ENCODE peak calls at places on chromosome 14, in nine cellular contexts. V is CD4-positive, alpha-beta T cell; W is CD8-positive, alpha-beta T cell; M is GM04504; R is non-pigmented ciliary epithelial cell; Y is LHCN-M2; X is keratinocyte; Q is NCI-H2081; P is RWPE1. O is an unnamed sample.

GRCh38 chr14:74956000-74956279 is 543 bp upstream of the PGF start:
- DNase-seq in V (no peak), W (no peak), M (no peak), R (no peak), Y (no peak), X (no peak), Q (no peak), P (no peak), O (no peak)

GRCh38 chr14:56666716-56667115 is 87.1 kb downstream of the TMEM260 start:
- DNase-seq in V (no peak), W (no peak), M (no peak), R (peak; percentile 61), Y (peak; percentile 53), X (peak; percentile 48), Q (no peak), P (peak; percentile 60), O (no peak)

GRCh38 chr14:23056257-23056955 is 914 bp downstream of the CDH24 start:
- DNase-seq in V (peak; percentile 57), W (peak; percentile 68), M (no peak), R (no peak), Y (peak; percentile 64), X (peak; percentile 58), Q (no peak), P (peak; percentile 83), O (peak; percentile 59)

GRCh38 chr14:96739511-96739910 is 57.7 kb upstream of the VRK1 start:
- DNase-seq in V (no peak), W (no peak), M (no peak), R (no peak), Y (no peak), X (no peak), Q (no peak), P (no peak), O (no peak)

GRCh38 chr14:73235531-73236155 is 1.7 kb upstream of the PAPLN start:
- DNase-seq in V (no peak), W (no peak), M (no peak), R (no peak), Y (no peak), X (no peak), Q (no peak), P (no peak), O (no peak)

GRCh38 chr14:34633697-34634096 is 3.7 kb upstream of the SNX6 start:
- DNase-seq in V (no peak), W (no peak), M (no peak), R (no peak), Y (no peak), X (no peak), Q (no peak), P (no peak), O (no peak)

GRCh38 chr14:56555921-56556570 is 23.6 kb upstream of the TMEM260 start:
- DNase-seq in V (no peak), W (no peak), M (no peak), R (peak; percentile 17), Y (peak; percentile 36), X (no peak), Q (peak; percentile 54), P (peak; percentile 52), O (no peak)

GRCh38 chr14:99840774-99841305 is 47.6 kb downstream of the EML1 start:
- DNase-seq in V (no peak), W (no peak), M (no peak), R (no peak), Y (no peak), X (no peak), Q (no peak), P (no peak), O (no peak)

GRCh38 chr14:45891417-45892080 is 638.5 kb upstream of the MIS18BP1 start:
- DNase-seq in V (no peak), W (no peak), M (no peak), R (no peak), Y (no peak), X (no peak), Q (peak; percentile 95), P (peak; percentile 1), O (no peak)

GRCh38 chr14:91284146-91284790 is 39.8 kb upstream of the GPR68 start:
- DNase-seq in V (no peak), W (no peak), M (peak; percentile 69), R (peak; percentile 45), Y (peak; percentile 64), X (no peak), Q (no peak), P (peak; percentile 75), O (no peak)

GRCh38 chr14:31206536-31207286 is 882 bp downstream of the HECTD1 start:
- DNase-seq in V (peak; percentile 17), W (peak; percentile 55), M (no peak), R (no peak), Y (no peak), X (no peak), Q (peak; percentile 35), P (peak; percentile 12), O (peak; percentile 33)

GRCh38 chr14:74326369-74327152 is 21.7 kb upstream of the VRTN start:
- DNase-seq in V (no peak), W (no peak), M (no peak), R (no peak), Y (no peak), X (no peak), Q (peak; percentile 28), P (no peak), O (no peak)

GRCh38 chr14:91245029-91245428 is 525 bp upstream of the GPR68 start:
- DNase-seq in V (peak; percentile 82), W (peak; percentile 60), M (no peak), R (no peak), Y (no peak), X (no peak), Q (no peak), P (no peak), O (peak; percentile 63)

GRCh38 chr14:80055912-80056801 is 155.1 kb downstream of the DIO2 start:
- DNase-seq in V (no peak), W (no peak), M (peak; percentile 37), R (no peak), Y (peak; percentile 43), X (no peak), Q (peak; percentile 42), P (peak; percentile 34), O (no peak)

GRCh38 chr14:57847096-57847495 is 18.8 kb downstream of the SLC35F4 start:
- DNase-seq in V (no peak), W (no peak), M (peak; percentile 52), R (no peak), Y (no peak), X (no peak), Q (no peak), P (no peak), O (no peak)

GRCh38 chr14:73758392-73759182 is 44.4 kb upstream of the PNMA1 start:
- DNase-seq in V (peak; percentile 69), W (peak; percentile 72), M (no peak), R (no peak), Y (peak; percentile 69), X (no peak), Q (peak; percentile 75), P (peak; percentile 84), O (peak; percentile 75)

GRCh38 chr14:75648066-75648838 is 12.4 kb downstream of the ERG28 start:
- DNase-seq in V (no peak), W (no peak), M (peak; percentile 65), R (peak; percentile 95), Y (peak; percentile 99), X (no peak), Q (peak; percentile 20), P (peak; percentile 80), O (no peak)

GRCh38 chr14:104723651-104724406 is at the start of gene ADSS1:
- DNase-seq in V (peak; percentile 44), W (peak; percentile 63), M (no peak), R (no peak), Y (peak; percentile 35), X (no peak), Q (no peak), P (peak; percentile 67), O (peak; percentile 71)

GRCh38 chr14:68241862-68242490 is 422.4 kb downstream of the RAD51B start:
- DNase-seq in V (no peak), W (no peak), M (no peak), R (no peak), Y (no peak), X (no peak), Q (no peak), P (no peak), O (no peak)

GRCh38 chr14:104390221-104390931 is 189.2 kb upstream of the C14orf180 start:
- DNase-seq in V (no peak), W (no peak), M (no peak), R (no peak), Y (no peak), X (no peak), Q (no peak), P (no peak), O (no peak)

GRCh38 chr14:81169711-81170103 is 51.1 kb downstream of the GTF2A1 start:
- DNase-seq in V (no peak), W (peak; percentile 15), M (no peak), R (no peak), Y (no peak), X (no peak), Q (peak; percentile 26), P (no peak), O (no peak)

GRCh38 chr14:87869619-87870583 is 123.1 kb downstream of the GALC start:
- DNase-seq in V (no peak), W (no peak), M (peak; percentile 64), R (peak; percentile 13), Y (no peak), X (peak; percentile 17), Q (no peak), P (peak; percentile 82), O (no peak)

GRCh38 chr14:79051009-79051710 is 881.0 kb downstream of the NRXN3 start:
- DNase-seq in V (no peak), W (no peak), M (no peak), R (no peak), Y (peak; percentile 6), X (no peak), Q (no peak), P (no peak), O (no peak)

GRCh38 chr14:24066490-24067132 is 4.8 kb upstream of the CPNE6 start:
- DNase-seq in V (no peak), W (no peak), M (no peak), R (no peak), Y (no peak), X (no peak), Q (no peak), P (no peak), O (no peak)

GRCh38 chr14:105026033-105026785 is 5.3 kb upstream of the CDCA4 start:
- DNase-seq in V (no peak), W (no peak), M (no peak), R (peak; percentile 82), Y (peak; percentile 70), X (no peak), Q (no peak), P (peak; percentile 71), O (peak; percentile 67)

GRCh38 chr14:22002860-22003284 is 329.3 kb upstream of the OR4E1 start:
- DNase-seq in V (peak; percentile 63), W (peak; percentile 70), M (no peak), R (no peak), Y (no peak), X (no peak), Q (no peak), P (no peak), O (peak; percentile 65)

GRCh38 chr14:39102265-39102968 is 618 bp downstream of the SEC23A start:
- DNase-seq in V (no peak), W (no peak), M (peak; percentile 23), R (no peak), Y (peak; percentile 44), X (no peak), Q (peak; percentile 7), P (peak; percentile 24), O (no peak)

GRCh38 chr14:63394856-63395255 is 76.1 kb upstream of the GPHB5 start:
- DNase-seq in V (no peak), W (no peak), M (no peak), R (no peak), Y (no peak), X (no peak), Q (no peak), P (no peak), O (no peak)

GRCh38 chr14:84859116-84859515 is 670.8 kb upstream of the FLRT2 start:
- DNase-seq in V (no peak), W (no peak), M (no peak), R (no peak), Y (no peak), X (no peak), Q (no peak), P (no peak), O (no peak)

GRCh38 chr14:50622978-50623377 is 45.1 kb downstream of the SAV1 start:
- DNase-seq in V (no peak), W (no peak), M (no peak), R (no peak), Y (no peak), X (no peak), Q (no peak), P (no peak), O (no peak)

GRCh38 chr14:58994130-58994529 is 194.3 kb upstream of the DAAM1 start:
- DNase-seq in V (no peak), W (no peak), M (no peak), R (no peak), Y (peak; percentile 41), X (no peak), Q (no peak), P (no peak), O (no peak)